ENCODE peak calls at places on chromosomes 7 and 10, in six cellular contexts. F is EL, I is mucosa of gallbladder, W is brain pericyte, J is sciatic nerve, D is kidney tubule cell. G is an unnamed sample.

GRCh38 chr10:48465860-48466521 is 138.9 kb downstream of the ARHGAP22 start:
- DNase-seq in F (no peak), I (no peak), W (no peak), J (peak; percentile 50), D (no peak), G (no peak)

GRCh38 chr7:138752568-138753518 is 45.0 kb upstream of the TMEM213 start:
- DNase-seq in F (peak; percentile 2), I (peak; percentile 78), W (no peak), J (no peak), D (peak; percentile 100), G (peak; percentile 92)

GRCh38 chr10:71644307-71645180 is 75.0 kb downstream of the C10orf105 start:
- DNase-seq in F (no peak), I (no peak), W (no peak), J (no peak), D (no peak), G (no peak)

GRCh38 chr10:97822261-97822687 is 27.4 kb upstream of the GOLGA7B start:
- DNase-seq in F (no peak), I (no peak), W (no peak), J (no peak), D (peak; percentile 81), G (peak; percentile 79)

GRCh38 chr7:69283421-69283820 is 314.9 kb upstream of the AUTS2 start:
- DNase-seq in F (no peak), I (no peak), W (no peak), J (peak; percentile 70), D (no peak), G (no peak)

GRCh38 chr10:74039561-74040145 is 41.7 kb downstream of the VCL start:
- DNase-seq in F (peak; percentile 48), I (no peak), W (no peak), J (no peak), D (no peak), G (no peak)

GRCh38 chr10:12412671-12413368 is 63.5 kb downstream of the CAMK1D start:
- DNase-seq in F (no peak), I (no peak), W (no peak), J (no peak), D (no peak), G (no peak)

GRCh38 chr10:99612167-99612831 is 7.9 kb downstream of the SLC25A28 start:
- DNase-seq in F (peak; percentile 67), I (peak; percentile 27), W (no peak), J (no peak), D (peak; percentile 69), G (peak; percentile 68)

GRCh38 chr10:60384708-60385398 is 4.8 kb downstream of the ANK3 start:
- DNase-seq in F (peak; percentile 99), I (peak; percentile 29), W (peak; percentile 30), J (no peak), D (peak; percentile 98), G (peak; percentile 99)

GRCh38 chr10:70903262-70903921 is 15.0 kb upstream of the PCBD1 start:
- DNase-seq in F (peak; percentile 48), I (peak; percentile 58), W (no peak), J (peak; percentile 72), D (peak; percentile 50), G (peak; percentile 38)

GRCh38 chr7:108440613-108441012 is 15.6 kb downstream of the NRCAM start:
- DNase-seq in F (no peak), I (no peak), W (no peak), J (no peak), D (no peak), G (no peak)

GRCh38 chr10:50224330-50224952 is 26.9 kb downstream of the ASAH2 start:
- DNase-seq in F (peak; percentile 72), I (peak; percentile 11), W (peak; percentile 18), J (no peak), D (peak; percentile 65), G (peak; percentile 56)

GRCh38 chr7:13904689-13905088 is 84.8 kb downstream of the ETV1 start:
- DNase-seq in F (peak; percentile 74), I (no peak), W (no peak), J (no peak), D (peak; percentile 63), G (peak; percentile 54)

GRCh38 chr10:110310741-110311140 is 6.0 kb upstream of the SMNDC1 start:
- DNase-seq in F (no peak), I (no peak), W (no peak), J (no peak), D (peak; percentile 60), G (no peak)

GRCh38 chr10:92747600-92747999 is 57.8 kb downstream of the HHEX start:
- DNase-seq in F (no peak), I (peak; percentile 60), W (no peak), J (no peak), D (no peak), G (no peak)

GRCh38 chr7:44145419-44145968 is 4.4 kb upstream of the MYL7 start:
- DNase-seq in F (no peak), I (no peak), W (no peak), J (peak; percentile 70), D (no peak), G (no peak)

GRCh38 chr10:26468691-26469090 is 30.6 kb downstream of the APBB1IP start:
- DNase-seq in F (no peak), I (no peak), W (no peak), J (no peak), D (peak; percentile 57), G (no peak)

GRCh38 chr10:80204801-80205477 is 398 bp downstream of the ANXA11 start:
- DNase-seq in F (peak; percentile 34), I (no peak), W (no peak), J (peak; percentile 70), D (peak; percentile 31), G (peak; percentile 19)

GRCh38 chr10:101446071-101446470 is 92.1 kb downstream of the BTRC start:
- DNase-seq in F (no peak), I (no peak), W (no peak), J (no peak), D (no peak), G (no peak)

GRCh38 chr7:7639847-7640220 is 718 bp upstream of the UMAD1 start:
- DNase-seq in F (peak; percentile 39), I (no peak), W (no peak), J (no peak), D (peak; percentile 45), G (peak; percentile 47)

GRCh38 chr7:1053002-1053411 is 8.7 kb downstream of the GPR146 start:
- DNase-seq in F (no peak), I (no peak), W (no peak), J (no peak), D (no peak), G (no peak)

G was measured in A172.